ENCODE peak calls at places on chromosomes 2 and 18, in five cellular contexts. D is GM10248, U is astrocyte, C is tibial artery, X is upper lobe of left lung. S is an unnamed sample.

GRCh38 chr2:25684577-25684976 is 11.2 kb upstream of the DTNB start:
- DNase-seq in D (no peak), U (no peak), C (no peak), X (no peak), S (no peak)

GRCh38 chr18:49638209-49638785 is 76.4 kb downstream of the LIPG start:
- DNase-seq in D (no peak), U (no peak), C (no peak), X (no peak), S (no peak)

GRCh38 chr2:28972778-28973335 is 8.2 kb upstream of the TOGARAM2 start:
- DNase-seq in D (no peak), U (no peak), C (no peak), X (no peak), S (no peak)

GRCh38 chr2:99877963-99878362 is 264.4 kb downstream of the AFF3 start:
- DNase-seq in D (no peak), U (no peak), C (no peak), X (no peak), S (no peak)

GRCh38 chr2:137888845-137889244 is 75.4 kb upstream of the HNMT start:
- DNase-seq in D (no peak), U (peak), C (no peak), X (peak), S (no peak)

GRCh38 chr2:196168181-196168580 is 3.2 kb downstream of the STK17B start:
- DNase-seq in D (no peak), U (peak), C (no peak), X (no peak), S (no peak)

GRCh38 chr2:42974697-42975357 is 182.4 kb upstream of the HAAO start:
- DNase-seq in D (peak), U (peak), C (peak), X (peak), S (peak)

GRCh38 chr18:8610442-8610801 is 1.2 kb downstream of the RAB12 start:
- DNase-seq in D (no peak), U (no peak), C (no peak), X (no peak), S (no peak)

GRCh38 chr2:208370881-208371633 is 35.5 kb upstream of the PTH2R start:
- DNase-seq in D (no peak), U (no peak), C (no peak), X (no peak), S (no peak)

GRCh38 chr2:1504311-1504750 is 91.1 kb downstream of the TPO start:
- DNase-seq in D (no peak), U (no peak), C (no peak), X (peak), S (no peak)

GRCh38 chr2:44553456-44553855 is 191.7 kb downstream of the CAMKMT start:
- DNase-seq in D (no peak), U (peak), C (no peak), X (no peak), S (no peak)

GRCh38 chr2:47031909-47032668 is 116.5 kb upstream of the MCFD2 start:
- DNase-seq in D (no peak), U (no peak), C (no peak), X (no peak), S (no peak)

GRCh38 chr18:24791736-24792135 is 331.3 kb downstream of the HRH4 start:
- DNase-seq in D (no peak), U (no peak), C (no peak), X (no peak), S (no peak)

GRCh38 chr2:129499747-129500146 is 479.7 kb upstream of the RAB6C start:
- DNase-seq in D (no peak), U (no peak), C (no peak), X (no peak), S (no peak)

GRCh38 chr18:79305976-79306375 is 89.8 kb upstream of the NFATC1 start:
- DNase-seq in D (no peak), U (no peak), C (no peak), X (no peak), S (no peak)

GRCh38 chr2:64722645-64723044 is 68.9 kb upstream of the SERTAD2 start:
- DNase-seq in D (no peak), U (no peak), C (no peak), X (no peak), S (no peak)

GRCh38 chr2:79085382-79085781 is 2.4 kb downstream of the REG1B start:
- DNase-seq in D (no peak), U (no peak), C (no peak), X (no peak), S (no peak)

GRCh38 chr2:173854840-173855239 is 110.3 kb downstream of the SP3 start:
- DNase-seq in D (no peak), U (peak), C (no peak), X (no peak), S (no peak)

GRCh38 chr2:9703701-9704221 is 73.0 kb upstream of the YWHAQ start:
- DNase-seq in D (no peak), U (peak), C (no peak), X (no peak), S (no peak)

GRCh38 chr18:7174359-7175107 is 56.4 kb upstream of the LRRC30 start:
- DNase-seq in D (no peak), U (no peak), C (no peak), X (no peak), S (no peak)

GRCh38 chr2:147543056-147543455 is 301.8 kb upstream of the ACVR2A start:
- DNase-seq in D (no peak), U (peak), C (no peak), X (no peak), S (no peak)

GRCh38 chr2:48383055-48383454 is 146.9 kb upstream of the STON1 start:
- DNase-seq in D (no peak), U (no peak), C (no peak), X (no peak), S (no peak)

GRCh38 chr2:4499316-4499715 is 795.9 kb downstream of the DCDC2C start:
- DNase-seq in D (no peak), U (no peak), C (no peak), X (no peak), S (no peak)

GRCh38 chr2:160924936-160925353 is 235.3 kb upstream of the TANK start:
- DNase-seq in D (no peak), U (no peak), C (no peak), X (no peak), S (no peak)

GRCh38 chr2:177056540-177056939 is 156.1 kb upstream of the HNRNPA3 start:
- DNase-seq in D (no peak), U (no peak), C (no peak), X (no peak), S (no peak)

GRCh38 chr2:25044011-25044410 is 2.1 kb downstream of the EFR3B start:
- DNase-seq in D (no peak), U (no peak), C (no peak), X (no peak), S (no peak)

GRCh38 chr2:75276093-75277055 is 77.1 kb upstream of the TACR1 start:
- DNase-seq in D (no peak), U (peak), C (no peak), X (no peak), S (no peak)

GRCh38 chr2:233915133-233915532 is 2.0 kb upstream of the TRPM8 start:
- DNase-seq in D (no peak), U (no peak), C (no peak), X (no peak), S (no peak)
- TF ChIP-seq CTCF in D (peak), U (peak), C (no peak), X (no peak), S (no peak)

DNA sequence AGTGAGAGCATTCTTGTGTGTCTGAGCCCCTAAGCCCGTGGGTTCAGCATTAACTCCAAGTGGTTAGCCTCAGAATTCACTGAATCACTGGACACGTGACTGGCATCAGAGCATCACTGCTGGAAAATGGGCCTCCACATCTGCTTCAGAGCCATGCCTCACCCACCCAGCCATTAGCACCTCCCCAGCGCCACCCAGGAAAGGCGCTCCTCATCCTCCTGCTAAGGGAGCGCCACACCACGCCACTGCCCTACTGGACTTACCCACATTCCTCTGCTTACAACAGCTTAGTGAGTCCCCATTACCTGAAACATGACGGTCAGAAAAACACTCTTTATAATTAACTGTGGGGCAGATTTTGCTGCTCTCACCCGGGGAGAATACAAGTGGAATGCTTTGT is 442.6 kb upstream of the MYT1L start:
- DNase-seq in D (no peak), U (no peak), C (no peak), X (no peak), S (no peak)
- TF ChIP-seq CTCF in D (no peak), U (no peak), C (no peak), X (no peak), S (no peak)

GRCh38 chr2:240300261-240300821 is 135.1 kb upstream of the GPC1 start:
- DNase-seq in D (no peak), U (peak), C (no peak), X (peak), S (no peak)

GRCh38 chr2:240298316-240298790 is 137.1 kb upstream of the GPC1 start:
- DNase-seq in D (no peak), U (no peak), C (no peak), X (no peak), S (no peak)

GRCh38 chr2:240299710-240300068 is 135.8 kb upstream of the GPC1 start:
- DNase-seq in D (no peak), U (no peak), C (no peak), X (no peak), S (peak)

GRCh38 chr2:240297553-240298315 is 137.7 kb upstream of the GPC1 start:
- DNase-seq in D (no peak), U (no peak), C (no peak), X (no peak), S (no peak)

DNA sequence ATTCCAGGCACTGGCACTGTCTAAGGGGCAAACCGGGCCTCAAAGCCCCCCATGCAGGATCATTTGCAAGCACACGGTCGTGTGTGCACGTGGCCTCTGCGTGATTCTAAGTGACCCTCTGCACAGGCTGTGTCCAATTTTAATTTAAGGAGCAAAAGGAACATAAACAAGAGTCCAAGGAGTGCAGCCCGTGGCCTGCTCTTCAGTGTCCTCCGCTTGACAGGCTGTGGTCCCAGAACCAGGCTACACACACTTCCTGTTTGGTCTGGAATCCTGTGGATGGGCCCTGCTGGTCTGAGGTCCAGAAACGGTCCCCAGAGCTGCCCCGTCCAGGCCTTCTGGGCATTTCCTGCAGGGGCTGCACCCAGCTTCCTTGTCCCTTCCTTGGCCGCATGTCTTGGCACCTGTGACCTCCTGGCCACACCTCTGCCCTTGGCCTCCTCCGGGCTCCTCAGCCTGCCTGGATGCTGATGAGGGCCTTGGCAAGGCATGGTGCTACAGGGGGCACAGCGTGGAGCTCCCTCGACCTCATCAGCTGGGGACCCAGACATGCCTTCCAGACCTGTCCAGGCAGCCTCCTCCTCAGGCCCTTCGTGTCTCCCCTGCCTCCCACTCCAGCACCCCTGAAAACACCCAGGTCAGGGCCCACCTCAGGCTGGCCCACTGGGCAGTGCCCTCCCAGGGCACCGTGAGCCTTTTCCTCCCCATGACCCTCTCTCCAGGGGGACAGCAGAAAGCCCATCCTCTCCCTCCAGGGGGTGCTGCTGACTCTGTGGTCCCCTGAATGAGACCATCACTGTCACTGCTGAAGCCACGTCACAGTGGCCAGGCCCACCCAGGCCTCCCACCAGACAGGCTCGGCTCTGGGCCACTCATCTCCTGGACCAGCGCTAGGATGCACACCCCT is 136.4 kb upstream of the GPC1 start:
- DNase-seq in D (no peak), U (no peak), C (no peak), X (no peak), S (no peak)
- TF ChIP-seq CTCF in D (no peak), U (no peak), C (no peak), X (no peak), S (no peak)

DNA sequence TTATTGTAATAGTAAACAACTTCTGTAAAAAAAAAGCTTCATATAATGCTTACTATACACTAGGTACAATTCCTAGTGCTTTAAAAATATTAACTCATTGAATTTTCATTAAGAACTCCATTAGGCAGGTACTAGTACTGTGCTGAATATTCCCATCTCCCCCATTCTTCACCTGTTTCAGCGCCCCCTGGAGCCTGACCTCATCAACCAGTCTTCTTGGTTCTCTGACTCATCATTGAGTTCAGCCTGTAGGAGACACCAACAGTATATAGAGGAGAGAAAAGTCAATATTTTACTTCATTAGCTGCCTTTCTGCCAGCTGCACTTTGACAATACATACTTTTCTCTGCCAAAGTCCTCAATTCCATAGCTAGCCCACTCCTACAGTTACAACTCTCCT is 1009.9 kb upstream of the KLHL29 start:
- DNase-seq in D (no peak), U (no peak), C (no peak), X (no peak), S (no peak)
- TF ChIP-seq CTCF in D (no peak), U (no peak), C (no peak), X (no peak), S (no peak)

S was measured in mesothelial cell of epicardium.